ENCODE peak calls at places on chromosomes 2 and 18, in eight cellular contexts. Y is tibial artery, L is tibial nerve, D is gastrocnemius medialis, J is RWPE1, R is right lobe of liver, G is right atrium auricular region, V is heart right ventricle. K is an unnamed sample.

GRCh38 chr2:130766037-130766436 is 10.7 kb downstream of the AMER3 start:
- DNase-seq in V (no peak), Y (no peak), R (no peak), G (peak), D (no peak), J (no peak), L (no peak), K (no peak)

GRCh38 chr2:233156001-233156400 is 95.5 kb upstream of the ATG16L1 start:
- DNase-seq in R (no peak), Y (no peak), G (no peak), J (no peak), V (no peak), L (no peak), D (no peak), K (no peak)

GRCh38 chr2:8324164-8324848 is 357.6 kb upstream of the ID2 start:
- DNase-seq in V (no peak), D (no peak), L (no peak), G (no peak), J (no peak), R (no peak), Y (no peak), K (no peak)

GRCh38 chr2:219060821-219061791 is at the start of gene IHH:
- DNase-seq in J (no peak), V (no peak), R (peak), L (no peak), D (no peak), G (no peak), Y (no peak), K (no peak)

GRCh38 chr2:239194731-239195317 is 206.0 kb downstream of the HDAC4 start:
- DNase-seq in J (no peak), R (peak), L (no peak), Y (peak), G (no peak), V (peak), D (no peak), K (no peak)

GRCh38 chr18:63016270-63016669 is 300.9 kb downstream of the PHLPP1 start:
- DNase-seq in Y (no peak), V (peak), G (no peak), R (no peak), D (peak), L (no peak), J (peak), K (no peak)

GRCh38 chr18:52310651-52311050 is 29.3 kb upstream of the DCC start:
- DNase-seq in Y (no peak), D (no peak), R (no peak), J (no peak), V (no peak), L (no peak), G (no peak), K (no peak)

GRCh38 chr2:13576634-13577033 is 859.9 kb downstream of the TRIB2 start:
- DNase-seq in D (no peak), Y (no peak), G (no peak), V (no peak), R (no peak), J (no peak), L (no peak), K (no peak)

GRCh38 chr2:173235947-173236803 is 118.5 kb upstream of the CDCA7 start:
- DNase-seq in V (no peak), J (no peak), Y (no peak), G (no peak), R (no peak), L (no peak), D (no peak), K (no peak)

GRCh38 chr2:142892715-142893114 is 15.3 kb downstream of the KYNU start:
- DNase-seq in J (no peak), D (no peak), R (no peak), Y (no peak), L (no peak), V (no peak), G (no peak), K (no peak)

GRCh38 chr2:96962567-96963203 is 23.7 kb downstream of the FAM178B start:
- DNase-seq in D (no peak), L (no peak), J (no peak), Y (no peak), R (no peak), V (no peak), G (no peak), K (no peak)

GRCh38 chr2:238433941-238434845 is 7.5 kb downstream of the ASB1 start:
- DNase-seq in V (no peak), R (no peak), G (no peak), Y (no peak), J (peak), D (no peak), L (no peak), K (no peak)

GRCh38 chr18:3675446-3675845 is 225.5 kb downstream of the TGIF1 start:
- DNase-seq in G (no peak), L (no peak), D (no peak), Y (no peak), V (no peak), J (peak), R (no peak), K (no peak)

GRCh38 chr2:231245253-231246094 is 47.0 kb downstream of the ARMC9 start:
- DNase-seq in R (no peak), V (no peak), D (no peak), L (no peak), Y (no peak), G (no peak), J (no peak), K (no peak)

GRCh38 chr2:197311521-197312033 is 997 bp upstream of the ANKRD44 start:
- DNase-seq in G (no peak), L (no peak), V (no peak), D (no peak), R (no peak), J (no peak), Y (no peak), K (no peak)

GRCh38 chr2:94977826-94978225 is 47.7 kb upstream of the MAL start:
- DNase-seq in L (no peak), G (peak), D (no peak), J (no peak), R (no peak), Y (no peak), V (no peak), K (no peak)

GRCh38 chr2:217107480-217107879 is 247.6 kb upstream of the TNP1 start:
- DNase-seq in D (no peak), V (no peak), Y (no peak), L (no peak), G (no peak), J (no peak), R (no peak), K (no peak)

GRCh38 chr2:102114851-102115497 is 27.6 kb upstream of the IL1R1 start:
- DNase-seq in J (no peak), G (no peak), R (no peak), L (no peak), D (no peak), Y (no peak), V (no peak), K (no peak)

GRCh38 chr2:239200646-239201530 is 199.9 kb downstream of the HDAC4 start:
- DNase-seq in L (no peak), J (no peak), D (no peak), R (no peak), Y (no peak), G (no peak), V (no peak), K (no peak)

GRCh38 chr2:55038428-55038827 is 11.8 kb downstream of the RTN4 start:
- DNase-seq in D (no peak), G (no peak), Y (no peak), R (no peak), J (no peak), V (no peak), L (no peak), K (no peak)

GRCh38 chr2:240972201-240972600 is 26.2 kb upstream of the SNED1 start:
- DNase-seq in R (no peak), D (no peak), J (no peak), V (no peak), L (no peak), G (no peak), Y (no peak), K (no peak)

GRCh38 chr18:36265035-36265434 is 32.5 kb upstream of the FHOD3 start:
- DNase-seq in Y (no peak), D (no peak), L (no peak), R (no peak), V (no peak), J (no peak), G (no peak), K (no peak)

GRCh38 chr2:206642075-206643025 is at the start of gene FAM237A:
- DNase-seq in L (no peak), D (no peak), G (no peak), R (peak), V (peak), Y (no peak), J (peak), K (no peak)

GRCh38 chr2:196131949-196132925 is 39.1 kb downstream of the STK17B start:
- DNase-seq in J (no peak), G (no peak), L (no peak), Y (no peak), D (no peak), R (no peak), V (no peak), K (no peak)

GRCh38 chr2:132477962-132478361 is 61.4 kb downstream of the GPR39 start:
- DNase-seq in J (no peak), R (no peak), D (no peak), L (no peak), G (no peak), V (no peak), Y (no peak), K (no peak)

GRCh38 chr2:99735753-99736152 is 245.9 kb upstream of the REV1 start:
- DNase-seq in V (no peak), R (no peak), L (no peak), Y (no peak), J (no peak), D (no peak), G (no peak), K (no peak)

GRCh38 chr2:227834423-227834822 is 20.8 kb downstream of the CCL20 start:
- DNase-seq in G (no peak), D (no peak), V (no peak), L (no peak), R (no peak), Y (no peak), J (no peak), K (no peak)

GRCh38 chr2:206316141-206316540 is 41.7 kb downstream of the ZDBF2 start:
- DNase-seq in V (no peak), D (no peak), L (no peak), G (no peak), Y (no peak), R (no peak), J (no peak), K (no peak)

GRCh38 chr2:1795842-1796580 is 51.7 kb upstream of the PXDN start:
- DNase-seq in G (no peak), J (no peak), D (no peak), V (no peak), L (no peak), R (no peak), Y (no peak), K (no peak)

GRCh38 chr2:1798425-1799144 is 54.3 kb upstream of the PXDN start:
- DNase-seq in Y (no peak), D (no peak), G (no peak), R (no peak), L (no peak), J (no peak), V (no peak), K (no peak)

GRCh38 chr2:1795261-1795828 is 51.0 kb upstream of the PXDN start:
- DNase-seq in R (no peak), G (no peak), V (no peak), J (no peak), Y (no peak), L (no peak), D (no peak), K (no peak)

GRCh38 chr2:1794821-1795220 is 50.5 kb upstream of the PXDN start:
- DNase-seq in R (no peak), D (no peak), L (no peak), J (no peak), Y (no peak), G (no peak), V (no peak), K (no peak)

GRCh38 chr2:1796581-1796930 is 52.2 kb upstream of the PXDN start:
- DNase-seq in Y (no peak), D (no peak), R (no peak), L (no peak), J (no peak), V (no peak), G (no peak), K (no peak)
- H3K27ac ChIP-seq in Y (no peak), D (no peak), R (no peak), L (no peak), J (no peak), V (no peak), G (no peak), K (no peak)

GRCh38 chr2:109285244-109285651 is 156.2 kb downstream of the SH3RF3 start:
- DNase-seq in D (no peak), L (no peak), G (no peak), J (no peak), V (no peak), Y (no peak), R (no peak), K (no peak)
- H3K27ac ChIP-seq in D (no peak), L (no peak), G (no peak), J (peak), V (no peak), Y (peak), R (no peak), K (no peak)

DNA sequence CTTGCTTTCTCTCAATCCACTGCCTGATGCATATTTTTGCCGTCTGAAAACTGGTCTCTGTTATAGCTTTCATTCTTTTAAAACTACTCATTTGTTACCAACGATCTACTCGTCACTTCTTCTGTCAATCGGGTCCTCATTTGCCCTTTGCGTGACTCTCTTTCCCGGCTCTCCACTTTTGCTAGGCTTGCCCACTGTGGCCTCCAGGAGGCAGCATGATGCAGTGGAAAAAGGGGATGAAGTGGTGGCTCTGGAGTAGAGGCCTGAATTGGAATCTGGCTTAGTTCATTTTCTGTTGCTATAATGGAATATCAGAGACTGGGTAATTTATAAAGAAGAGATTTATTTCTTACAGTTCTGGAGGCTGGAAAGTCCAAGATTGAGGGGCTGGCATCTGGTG is 15.2 kb downstream of the GDF7 start:
- DNase-seq in J (no peak), R (no peak), D (no peak), Y (no peak), V (no peak), G (no peak), L (no peak), K (no peak)
- H3K27ac ChIP-seq in J (no peak), R (no peak), D (no peak), Y (no peak), V (no peak), G (no peak), L (no peak), K (no peak)

GRCh38 chr2:190352668-190353536 is 9.5 kb downstream of the INPP1 start:
- DNase-seq in G (no peak), L (no peak), V (no peak), J (no peak), Y (peak), D (no peak), R (peak), K (no peak)

GRCh38 chr2:190355968-190356657 is 12.7 kb downstream of the INPP1 start:
- DNase-seq in D (no peak), G (no peak), Y (no peak), R (no peak), L (no peak), J (no peak), V (no peak), K (no peak)

GRCh38 chr2:190351955-190352354 is 8.6 kb downstream of the INPP1 start:
- DNase-seq in Y (no peak), D (no peak), R (no peak), J (no peak), V (no peak), G (no peak), L (no peak), K (no peak)

GRCh38 chr2:190354003-190354690 is 10.8 kb downstream of the INPP1 start:
- DNase-seq in Y (no peak), L (no peak), J (no peak), R (no peak), V (peak), D (no peak), G (no peak), K (no peak)

DNA sequence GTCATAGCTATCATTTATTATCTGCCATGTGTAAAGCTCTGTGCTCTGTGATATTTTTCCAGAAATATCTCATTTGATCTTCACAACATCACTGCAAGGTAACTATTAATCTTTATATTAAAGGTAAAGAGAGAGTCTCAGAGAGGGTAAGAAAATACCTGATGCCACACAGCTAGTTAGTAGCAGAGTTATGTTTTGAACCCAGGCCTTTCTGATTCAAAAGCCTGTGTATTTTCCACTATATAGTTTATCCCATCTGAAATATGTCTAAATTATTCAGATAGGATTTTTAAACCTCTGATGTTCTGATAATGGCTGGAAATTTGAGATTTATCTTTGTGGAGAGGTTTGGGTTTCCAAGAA is 10.1 kb downstream of the INPP1 start:
- DNase-seq in L (no peak), J (no peak), D (no peak), R (no peak), Y (no peak), G (no peak), V (no peak), K (no peak)
- H3K27ac ChIP-seq in L (no peak), J (no peak), D (peak), R (peak), Y (no peak), G (peak), V (peak), K (peak)

DNA sequence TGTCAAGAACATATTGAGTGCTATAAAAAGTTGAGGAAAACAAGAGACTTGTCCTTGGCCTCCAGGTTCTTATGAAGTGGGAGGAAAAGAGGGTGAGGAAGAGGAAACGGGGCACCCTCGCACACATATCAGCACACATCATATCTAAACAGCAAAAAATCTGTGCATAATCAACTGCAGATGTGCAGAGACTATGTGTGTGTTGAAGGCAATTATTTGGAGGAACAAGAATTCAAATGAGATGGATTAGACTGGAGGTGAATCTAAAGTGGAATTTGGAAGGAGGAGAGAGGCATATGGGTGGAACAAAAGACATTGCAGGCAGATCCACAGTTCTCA is 75.0 kb downstream of the CDK15 start:
- DNase-seq in J (no peak), R (no peak), L (no peak), Y (no peak), D (no peak), G (no peak), V (no peak), K (no peak)
- H3K27ac ChIP-seq in J (no peak), R (no peak), L (no peak), Y (peak), D (no peak), G (no peak), V (no peak), K (no peak)

DNA sequence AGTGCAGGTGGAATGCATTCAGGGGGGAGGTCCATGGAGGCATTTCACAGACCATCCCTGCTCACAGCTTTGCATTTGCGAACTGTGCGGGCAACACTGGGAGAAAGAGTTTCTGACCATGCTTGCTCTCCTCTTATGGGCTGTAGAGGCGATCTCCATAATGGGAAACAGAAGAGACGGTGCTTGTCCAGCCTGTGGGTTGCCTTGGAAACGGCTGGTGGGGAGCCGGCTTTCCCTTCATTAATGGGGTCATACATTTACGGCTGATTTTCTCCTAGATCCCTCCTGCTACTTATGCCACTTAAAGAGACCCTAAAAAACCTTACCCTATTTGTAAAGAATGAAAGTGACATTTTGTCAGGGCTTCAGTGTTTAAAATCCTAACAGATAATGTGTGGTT is 147.4 kb downstream of the SOX11 start:
- DNase-seq in D (no peak), J (no peak), V (no peak), R (no peak), G (no peak), L (no peak), Y (no peak), K (no peak)
- H3K27ac ChIP-seq in D (no peak), J (no peak), V (no peak), R (no peak), G (no peak), L (no peak), Y (no peak), K (no peak)

DNA sequence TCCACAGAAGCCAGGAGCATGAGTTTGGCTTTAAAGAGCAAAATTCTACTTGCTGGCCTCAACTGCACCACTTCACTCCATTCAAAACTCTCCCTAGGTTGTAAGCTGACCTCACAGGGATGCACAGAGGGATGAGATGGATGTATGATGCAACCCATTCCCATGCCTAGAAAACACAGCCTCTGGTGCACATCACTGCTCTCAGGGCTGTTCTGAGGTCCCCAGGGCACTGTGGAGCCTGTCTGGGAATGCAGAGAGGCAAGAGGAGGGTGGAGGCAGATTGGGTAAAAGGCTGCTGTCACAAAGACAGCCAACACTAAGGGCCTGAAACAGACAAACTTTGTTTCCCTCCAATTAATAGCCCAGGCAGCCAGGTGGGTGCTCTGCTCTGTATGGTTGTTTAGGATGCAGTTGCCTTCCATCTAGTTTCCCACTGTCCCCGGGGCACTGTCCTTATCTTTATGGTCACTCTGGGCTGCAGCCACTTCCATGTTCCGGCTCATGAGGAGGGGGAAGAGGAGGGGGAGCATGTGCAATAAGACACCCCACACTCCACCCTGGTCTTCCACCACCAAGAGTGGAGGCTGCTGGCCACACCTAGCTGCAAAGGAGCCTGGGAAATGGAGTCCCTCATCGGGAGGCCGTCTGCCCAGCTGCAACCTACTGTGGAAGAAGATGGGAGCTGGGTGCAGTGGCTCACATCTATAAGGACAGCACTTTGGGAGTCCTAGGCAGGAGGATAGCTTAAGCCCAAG is 7.0 kb downstream of the GPR45 start:
- DNase-seq in R (no peak), G (no peak), L (no peak), V (no peak), D (no peak), J (no peak), Y (no peak), K (no peak)
- H3K27ac ChIP-seq in R (no peak), G (no peak), L (no peak), V (no peak), D (no peak), J (no peak), Y (no peak), K (no peak)